ENCODE peak calls at places on chromosomes 4 and X, in six cellular contexts. P is sigmoid colon; K is CD8-positive, alpha-beta memory T cell; G is OCI-LY7; D is kidney glomerular epithelial cell; L is putamen. Y is an unnamed sample.

GRCh38 chrX:90040807-90041206 is 119.1 kb downstream of the TGIF2LX start:
- DNase-seq in P (no peak), L (no peak), D (no peak), G (no peak), K (no peak), Y (no peak)

GRCh38 chr4:10317345-10317744 is 139.9 kb downstream of the ZNF518B start:
- DNase-seq in P (no peak), D (no peak), L (no peak), K (no peak), G (no peak), Y (no peak)

GRCh38 chrX:153769158-153769864 is 5.3 kb downstream of the PLXNB3 start:
- DNase-seq in P (peak), G (no peak), K (no peak), L (no peak), D (no peak), Y (no peak)

GRCh38 chr4:141119071-141119470 is 14.2 kb downstream of the RNF150 start:
- DNase-seq in G (no peak), K (no peak), L (no peak), D (no peak), P (no peak), Y (no peak)

GRCh38 chr4:137307806-137308205 is 224.5 kb downstream of the PCDH18 start:
- DNase-seq in K (no peak), D (no peak), P (no peak), G (no peak), L (no peak), Y (no peak)

GRCh38 chr4:25509656-25510055 is 132.6 kb downstream of the ANAPC4 start:
- DNase-seq in K (no peak), P (no peak), L (no peak), G (no peak), D (no peak), Y (no peak)

GRCh38 chr4:8781641-8782040 is 90.0 kb downstream of the HMX1 start:
- DNase-seq in L (no peak), D (no peak), K (no peak), P (no peak), G (no peak), Y (no peak)

GRCh38 chrX:13900351-13900750 is 83.5 kb upstream of the GPM6B start:
- DNase-seq in D (no peak), K (no peak), P (no peak), G (no peak), L (no peak), Y (no peak)

GRCh38 chr4:142446965-142447474 is 399.1 kb downstream of the INPP4B start:
- DNase-seq in P (no peak), G (no peak), K (no peak), D (no peak), L (no peak), Y (peak)

GRCh38 chr4:13920901-13921300 is 293.4 kb upstream of the BOD1L1 start:
- DNase-seq in D (peak), L (no peak), K (no peak), P (peak), G (no peak), Y (no peak)

GRCh38 chr4:101678180-101678579 is 112.3 kb upstream of the BANK1 start:
- DNase-seq in G (no peak), P (no peak), K (no peak), L (no peak), D (no peak), Y (no peak)

GRCh38 chr4:24514808-24515207 is 69.5 kb downstream of the DHX15 start:
- DNase-seq in K (no peak), G (peak), P (no peak), D (no peak), L (no peak), Y (no peak)

GRCh38 chrX:70132244-70132643 is 1.0 kb upstream of the IGBP1 start:
- DNase-seq in K (no peak), P (no peak), D (no peak), G (peak), L (no peak), Y (no peak)

GRCh38 chr4:17584502-17585213 is 7.7 kb downstream of the LAP3 start:
- DNase-seq in D (no peak), L (no peak), G (no peak), K (no peak), P (no peak), Y (no peak)

GRCh38 chr4:140078366-140078765 is 75.6 kb downstream of the MAML3 start:
- DNase-seq in L (no peak), P (no peak), G (no peak), K (no peak), D (peak), Y (no peak)

GRCh38 chrX:121161501-121161933 is 114.1 kb downstream of the GLUD2 start:
- DNase-seq in G (no peak), K (no peak), L (peak), D (no peak), P (no peak), Y (no peak)

GRCh38 chr4:95728145-95728544 is 111.7 kb upstream of the PDHA2 start:
- DNase-seq in D (peak), K (no peak), P (peak), L (no peak), G (no peak), Y (no peak)

GRCh38 chr4:22667332-22667731 is 25.4 kb upstream of the GBA3 start:
- DNase-seq in L (no peak), D (no peak), G (no peak), K (no peak), P (no peak), Y (no peak)

GRCh38 chr4:85522277-85522676 is 47.3 kb downstream of the ARHGAP24 start:
- DNase-seq in D (no peak), P (no peak), G (no peak), L (no peak), K (no peak), Y (no peak)

GRCh38 chr4:99927566-99927965 is 18.9 kb downstream of the DNAJB14 start:
- DNase-seq in L (no peak), G (no peak), D (no peak), P (no peak), K (no peak), Y (no peak)

GRCh38 chr4:164935363-164935762 is 42.1 kb downstream of the TRIM61 start:
- DNase-seq in G (peak), K (no peak), D (no peak), L (no peak), P (no peak), Y (no peak)

GRCh38 chr4:186885289-186885688 is 161.6 kb upstream of the FAT1 start:
- DNase-seq in K (no peak), L (no peak), D (no peak), G (no peak), P (no peak), Y (no peak)

GRCh38 chr4:6873792-6874461 is 35.7 kb upstream of the TBC1D14 start:
- DNase-seq in G (peak), D (peak), L (peak), K (peak), P (peak), Y (peak)

GRCh38 chr4:61628282-61628681 is 428.2 kb downstream of the ADGRL3 start:
- DNase-seq in K (no peak), P (no peak), G (no peak), L (no peak), D (no peak), Y (no peak)

GRCh38 chr4:165330071-165330470 is 2.6 kb downstream of the MSMO1 start:
- DNase-seq in G (no peak), L (no peak), D (no peak), K (no peak), P (no peak), Y (no peak)

GRCh38 chr4:114729339-114729738 is 130.7 kb downstream of the UGT8 start:
- DNase-seq in G (no peak), K (no peak), D (no peak), L (no peak), P (no peak), Y (no peak)

GRCh38 chrX:46812445-46812844 is 24.4 kb upstream of the RP2 start:
- DNase-seq in D (no peak), K (no peak), P (no peak), G (no peak), L (no peak), Y (no peak)

GRCh38 chr4:121668368-121669162 is 28.2 kb downstream of the ANXA5 start:
- DNase-seq in D (peak), G (no peak), K (no peak), L (no peak), P (no peak), Y (no peak)

GRCh38 chrX:12919620-12920019 is 13.2 kb downstream of the TLR8 start:
- DNase-seq in D (no peak), K (no peak), P (no peak), L (no peak), G (no peak), Y (no peak)

GRCh38 chrX:114344756-114345155 is 239.1 kb upstream of the HTR2C start:
- DNase-seq in L (peak), D (no peak), G (peak), P (no peak), K (no peak), Y (no peak)

GRCh38 chrX:149845385-149845784 is 35.6 kb upstream of the MAGEA8 start:
- DNase-seq in D (no peak), K (no peak), G (no peak), P (no peak), L (no peak), Y (no peak)

GRCh38 chr4:169815606-169816005 is 57.9 kb upstream of the HPF1 start:
- DNase-seq in K (no peak), P (no peak), D (peak), L (no peak), G (no peak), Y (no peak)

GRCh38 chr4:71713611-71714203 is 70.2 kb downstream of the GC start:
- DNase-seq in D (peak), K (no peak), G (peak), L (peak), P (no peak), Y (no peak)

GRCh38 chrX:136204571-136204970 is 46.6 kb downstream of the MAP7D3 start:
- DNase-seq in L (no peak), K (no peak), P (peak), D (no peak), G (no peak), Y (no peak)

Y was measured in GDM1.